ENCODE peak calls at places on chromosome 1, in ten cellular contexts. T is AG10803; X is NCI-H1105 treated with DMSO at 0.1 percent for 48 hours; R is stimulated activated CD4-positive, alpha-beta T cell treated with anti-CD3 and anti-CD28 coated beads, TNF-alpha, amount 100 ng/mL, for 24 hours; Y is foreskin melanocyte; G is mucosa of descending colon; J is stimulated activated naive B cell treated with anti-CD40 and anti-IgM and Interleukin-4, amounts not matched to agents 10 μg/mL and 1 μg/mL and 100 μg/mL, for 72 hours; F is GM12865; V is HL-60; K is fibroblast of the conjunctiva. W is an unnamed sample.

GRCh38 chr1:229855999-229856650 is 210.9 kb upstream of the GALNT2 start:
- DNase-seq in T (no peak), X (no peak), R (no peak), Y (no peak), G (peak), J (peak), F (peak), V (peak), K (no peak), W (no peak)

GRCh38 chr1:2422523-2422922 is 10.2 kb upstream of the PEX10 start:
- DNase-seq in T (no peak), X (no peak), R (no peak), Y (no peak), G (no peak), J (no peak), F (no peak), V (no peak), K (no peak), W (no peak)

GRCh38 chr1:108646661-108647269 is 14.1 kb downstream of the HENMT1 start:
- DNase-seq in T (peak), X (no peak), R (no peak), Y (peak), G (peak), J (no peak), F (peak), V (peak), K (peak), W (no peak)

GRCh38 chr1:245380790-245381535 is 226.2 kb downstream of the KIF26B start:
- DNase-seq in T (no peak), X (no peak), R (no peak), Y (peak), G (no peak), J (no peak), F (no peak), V (no peak), K (no peak), W (no peak)

GRCh38 chr1:215608646-215609045 is 41.5 kb downstream of the KCTD3 start:
- DNase-seq in T (no peak), X (no peak), R (no peak), Y (no peak), G (no peak), J (no peak), F (no peak), V (no peak), K (no peak), W (no peak)

GRCh38 chr1:54110991-54111390 is 41.8 kb downstream of the CDCP2 start:
- DNase-seq in T (no peak), X (no peak), R (no peak), Y (no peak), G (no peak), J (no peak), F (no peak), V (no peak), K (no peak), W (no peak)

GRCh38 chr1:44822131-44822701 is 13.9 kb downstream of the BTBD19 start:
- DNase-seq in T (no peak), X (no peak), R (no peak), Y (no peak), G (no peak), J (no peak), F (no peak), V (no peak), K (no peak), W (no peak)

GRCh38 chr1:162056043-162056442 is 13.4 kb upstream of the NOS1AP start:
- DNase-seq in T (peak), X (peak), R (no peak), Y (peak), G (peak), J (peak), F (peak), V (peak), K (peak), W (peak)

GRCh38 chr1:234544094-234544579 is 65.2 kb upstream of the TARBP1 start:
- DNase-seq in T (peak), X (peak), R (no peak), Y (peak), G (peak), J (no peak), F (no peak), V (no peak), K (peak), W (peak)